ENCODE peak calls at places on chromosomes 6 and 20, in five cellular contexts. E is cardiac muscle cell; I is CD8-positive, alpha-beta T cell; S is HCT116; K is brain microvascular endothelial cell. B is an unnamed sample.

GRCh38 chr20:63325554-63326313 is 32.7 kb downstream of the COL20A1 start:
- DNase-seq in K (no peak), I (no peak), E (no peak), S (no peak), B (no peak)

GRCh38 chr20:32614772-32615171 is 29.6 kb upstream of the NOL4L start:
- DNase-seq in K (no peak), E (no peak), I (no peak), S (no peak), B (no peak)

GRCh38 chr6:166005846-166006592 is 161.6 kb downstream of the TBXT start:
- DNase-seq in S (no peak), I (no peak), E (peak; percentile 91), K (peak; percentile 80), B (peak; percentile 72)

GRCh38 chr20:57698191-57698866 is 11.5 kb downstream of the PMEPA1 start:
- DNase-seq in K (peak; percentile 98), I (peak; percentile 67), E (peak; percentile 94), S (peak; percentile 94), B (peak; percentile 94)

GRCh38 chr6:137451926-137452325 is 42.3 kb downstream of the OLIG3 start:
- DNase-seq in I (no peak), E (no peak), S (no peak), K (peak; percentile 30), B (no peak)

GRCh38 chr6:11496152-11497060 is 41.1 kb upstream of the TMEM170B start:
- DNase-seq in K (peak; percentile 76), I (peak; percentile 69), S (peak; percentile 74), E (peak; percentile 91), B (peak; percentile 73)

GRCh38 chr6:38498085-38498484 is 141.6 kb downstream of the BTBD9 start:
- DNase-seq in K (no peak), I (no peak), E (no peak), S (no peak), B (no peak)

GRCh38 chr6:155154158-155154830 is 109.5 kb upstream of the CLDN20 start:
- DNase-seq in I (no peak), K (peak; percentile 83), E (peak; percentile 74), S (no peak), B (no peak)

GRCh38 chr6:110363748-110364147 is 5.6 kb upstream of the METTL24 start:
- DNase-seq in E (no peak), S (no peak), I (no peak), K (no peak), B (no peak)
- TF ChIP-seq CTCF in E (no peak), S (no peak), I (no peak), K (no peak), B (no peak)

GRCh38 chr20:43868091-43868490 is 46.6 kb upstream of the TOX2 start:
- DNase-seq in K (no peak), E (no peak), I (no peak), S (no peak), B (no peak)

GRCh38 chr20:43862438-43862837 is 52.2 kb upstream of the TOX2 start:
- DNase-seq in S (no peak), I (no peak), K (no peak), E (no peak), B (no peak)

GRCh38 chr20:43863821-43864544 is 50.7 kb upstream of the TOX2 start:
- DNase-seq in I (no peak), S (no peak), E (no peak), K (no peak), B (no peak)

GRCh38 chr20:43859994-43860393 is 54.7 kb upstream of the TOX2 start:
- DNase-seq in E (no peak), I (no peak), K (no peak), S (no peak), B (no peak)

DNA sequence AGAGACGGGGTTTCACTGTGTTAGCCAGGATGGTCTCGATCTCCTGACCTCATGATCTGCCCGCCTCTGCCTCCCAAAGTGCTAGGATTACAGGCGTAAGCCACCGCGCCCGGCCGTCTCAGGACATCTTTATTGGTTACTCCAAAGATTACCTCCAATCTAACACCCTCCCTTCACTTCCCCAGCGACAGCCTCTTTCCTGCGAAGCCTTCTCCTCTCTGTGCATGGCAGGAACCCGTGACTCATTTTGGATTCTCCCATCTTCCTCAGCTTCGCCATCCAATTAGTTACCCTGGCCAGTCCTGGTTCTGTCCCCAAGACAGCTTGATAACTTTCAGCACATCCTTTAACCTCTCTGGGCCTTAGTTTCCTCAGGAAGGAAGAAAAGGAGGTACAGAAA is 51.3 kb upstream of the TOX2 start:
- DNase-seq in E (no peak), I (no peak), S (no peak), K (no peak), B (no peak)
- TF ChIP-seq CTCF in E (no peak), I (no peak), S (no peak), K (no peak), B (no peak)

GRCh38 chr6:42963855-42964605 is 3.5 kb downstream of the GNMT start:
- DNase-seq in K (peak; percentile 40), E (peak; percentile 67), I (peak; percentile 39), S (no peak), B (peak; percentile 62)
- TF ChIP-seq CTCF in K (peak; percentile 61), E (peak; percentile 28), I (no peak), S (peak; percentile 52), B (no peak)

DNA sequence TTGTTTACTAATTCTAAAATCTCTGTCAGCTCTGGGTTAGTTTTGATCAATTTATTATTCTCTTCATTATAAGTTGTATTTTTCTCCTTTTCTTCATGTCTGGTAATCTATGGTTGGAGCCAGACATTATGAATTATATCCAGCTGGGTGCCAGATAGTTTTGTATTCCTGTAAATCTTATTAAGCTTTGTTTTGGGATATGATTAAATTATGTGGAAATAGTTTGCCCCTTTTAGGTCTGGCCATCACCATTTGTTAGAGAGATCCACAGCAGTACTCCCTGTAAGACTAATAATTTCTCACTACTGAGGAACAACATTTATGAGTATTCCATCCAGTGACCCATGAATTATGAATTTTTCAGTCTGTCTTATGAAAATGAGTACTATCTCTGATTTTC is 20.9 kb upstream of the SLC17A1 start:
- DNase-seq in I (no peak), S (no peak), E (no peak), K (no peak), B (no peak)
- TF ChIP-seq CTCF in I (no peak), S (no peak), E (no peak), K (no peak), B (no peak)

GRCh38 chr6:113659762-113660404 is 197.3 kb upstream of the MARCKS start:
- DNase-seq in E (no peak), I (no peak), S (no peak), K (no peak), B (no peak)

GRCh38 chr6:113651920-113652319 is 205.2 kb upstream of the MARCKS start:
- DNase-seq in E (no peak), I (no peak), S (no peak), K (no peak), B (no peak)

GRCh38 chr6:113651120-113651519 is 206.0 kb upstream of the MARCKS start:
- DNase-seq in I (no peak), E (no peak), K (no peak), S (no peak), B (no peak)

GRCh38 chr6:113654396-113654795 is 202.7 kb upstream of the MARCKS start:
- DNase-seq in S (peak; percentile 41), E (peak; percentile 65), I (no peak), K (peak; percentile 52), B (peak; percentile 85)

DNA sequence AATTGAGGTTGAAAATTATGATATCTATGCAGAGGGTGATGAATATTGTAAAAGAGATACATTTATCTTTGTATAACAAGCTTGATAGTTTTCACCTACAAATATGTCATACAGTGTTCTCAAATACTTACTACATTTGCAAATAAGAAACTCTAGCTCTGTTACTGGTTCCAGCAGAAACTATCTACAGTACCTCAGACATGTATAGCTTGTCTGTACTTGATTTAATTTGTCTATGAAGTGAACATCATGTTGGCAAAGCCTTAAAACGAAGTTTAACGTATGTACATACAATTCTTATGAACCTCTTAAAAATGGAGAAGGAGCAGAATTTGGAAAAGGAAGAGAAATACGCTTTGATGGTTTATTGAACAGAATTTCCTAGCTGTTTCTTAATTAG is 201.4 kb upstream of the MARCKS start:
- DNase-seq in S (no peak), E (no peak), K (no peak), I (no peak), B (no peak)
- TF ChIP-seq CTCF in S (no peak), E (no peak), K (no peak), I (no peak), B (no peak)

GRCh38 chr6:84349542-84349941 is 122.1 kb upstream of the CEP162 start:
- DNase-seq in I (no peak), E (no peak), S (no peak), K (no peak), B (no peak)

GRCh38 chr6:84350397-84350796 is 123.0 kb upstream of the CEP162 start:
- DNase-seq in I (no peak), S (no peak), E (no peak), K (no peak), B (no peak)

GRCh38 chr6:84348801-84349200 is 121.4 kb upstream of the CEP162 start:
- DNase-seq in K (no peak), I (no peak), S (no peak), E (no peak), B (no peak)

GRCh38 chr6:84344005-84344404 is 116.6 kb upstream of the CEP162 start:
- DNase-seq in S (no peak), E (no peak), K (no peak), I (no peak), B (no peak)

DNA sequence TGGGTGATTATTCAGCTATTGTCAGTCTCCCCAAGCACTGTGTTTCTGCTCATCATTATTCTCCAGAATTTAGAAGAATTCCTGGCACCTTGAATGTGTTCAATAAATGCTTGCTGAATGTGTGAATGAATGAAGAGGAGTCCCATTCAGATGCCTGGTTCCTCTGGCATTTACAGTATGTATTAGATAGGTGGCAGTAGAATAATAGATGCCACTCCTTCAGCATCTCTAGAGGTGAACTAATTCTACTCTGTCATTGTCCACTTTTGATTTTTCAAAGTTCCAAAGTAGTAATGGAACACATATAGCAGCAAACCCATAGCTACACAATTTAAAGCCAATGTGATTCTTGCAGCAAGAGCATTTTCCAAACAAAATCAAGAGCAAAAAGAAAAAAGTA is 118.9 kb upstream of the CEP162 start:
- DNase-seq in K (no peak), I (no peak), S (no peak), E (no peak), B (no peak)
- TF ChIP-seq CTCF in K (peak; percentile 3), I (no peak), S (peak; percentile 46), E (peak; percentile 25), B (no peak)

GRCh38 chr6:26445934-26446667 is 5.8 kb downstream of the BTN3A3 start:
- DNase-seq in I (peak; percentile 37), E (no peak), K (no peak), S (no peak), B (no peak)

GRCh38 chr6:26454641-26455040 is 3.1 kb upstream of the BTN2A1 start:
- DNase-seq in K (no peak), I (no peak), E (peak; percentile 25), S (no peak), B (no peak)

GRCh38 chr6:26452631-26453030 is 5.1 kb upstream of the BTN2A1 start:
- DNase-seq in S (no peak), E (no peak), I (no peak), K (no peak), B (no peak)

GRCh38 chr6:26447257-26447656 is 7.0 kb downstream of the BTN3A3 start:
- DNase-seq in K (no peak), I (no peak), S (no peak), E (no peak), B (no peak)

DNA sequence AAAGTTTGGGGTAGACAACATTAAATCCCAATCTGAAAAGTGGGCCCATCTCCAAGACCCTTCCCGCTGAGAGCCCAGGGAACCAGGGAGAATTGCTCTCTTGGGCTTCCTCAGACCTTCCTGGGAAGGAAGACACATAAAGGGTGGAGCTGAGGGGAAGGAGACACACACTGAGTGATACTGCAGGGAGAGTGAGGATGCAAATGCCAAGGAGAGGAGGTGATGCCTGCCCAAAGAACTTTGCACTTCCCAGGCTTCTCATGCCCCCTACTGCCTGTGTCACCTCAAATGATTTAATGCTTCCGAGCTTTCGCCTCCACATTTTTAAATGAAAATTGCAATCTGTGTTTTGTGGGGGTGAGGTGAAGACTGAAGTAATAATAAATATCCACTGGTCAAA is 7.5 kb upstream of the BTN2A1 start:
- DNase-seq in E (no peak), S (no peak), I (no peak), K (no peak), B (no peak)
- TF ChIP-seq CTCF in E (no peak), S (no peak), I (no peak), K (no peak), B (no peak)